ENCODE peak calls at places on chromosomes 7 and 10, in ten cellular contexts. A is upper lobe of left lung, S is HepG2, J is NT2/D1, G is transverse colon, X is cardiac muscle cell, N is GM23338, E is A549, M is IMR-90, Q is body of pancreas. W is an unnamed sample. For H3K4me1, the result is how much of the 10 kb centered on the place peaks cover.

GRCh38 chr10:107971973-107972372 is 807.5 kb upstream of the SORCS1 start:
- DNase-seq in A (no peak), S (no peak), J (no peak), G (no peak), X (peak), N (no peak), E (no peak), M (no peak), Q (no peak), W (no peak)

GRCh38 chr10:43197834-43198681 is 59.8 kb downstream of the CSGALNACT2 start:
- DNase-seq in A (peak), S (peak), J (no peak), G (no peak), X (peak), N (peak), E (peak), M (no peak), Q (no peak), W (peak)

GRCh38 chr7:34454381-34454780 is 203.6 kb upstream of the NPSR1 start:
- DNase-seq in A (no peak), S (peak), J (no peak), G (no peak), X (no peak), N (peak), E (no peak), M (no peak), Q (no peak), W (no peak)

GRCh38 chr7:29249860-29250259 is 55.3 kb downstream of the CHN2 start:
- DNase-seq in A (no peak), S (no peak), J (no peak), G (no peak), X (no peak), N (no peak), E (no peak), M (no peak), Q (no peak), W (no peak)

GRCh38 chr10:80405636-80406035 is 2.7 kb upstream of the PRXL2A start:
- DNase-seq in A (no peak), S (no peak), J (no peak), G (no peak), X (no peak), N (peak), E (no peak), M (peak), Q (no peak), W (no peak)

GRCh38 chr10:36880898-36881297 is 244.5 kb upstream of the ANKRD30A start:
- DNase-seq in A (no peak), S (peak), J (no peak), G (no peak), X (peak), N (peak), E (peak), M (peak), Q (no peak), W (peak)

GRCh38 chr10:129096340-129096984 is 370.6 kb upstream of the MGMT start:
- DNase-seq in A (peak), S (no peak), J (no peak), G (no peak), X (peak), N (no peak), E (no peak), M (peak), Q (peak), W (no peak)

GRCh38 chr10:29100505-29100904 is 188.4 kb upstream of the LYZL1 start:
- DNase-seq in A (no peak), S (no peak), J (no peak), G (no peak), X (no peak), N (no peak), E (no peak), M (no peak), Q (no peak), W (no peak)

GRCh38 chr10:48227213-48227612 is 47.3 kb downstream of the FRMPD2 start:
- DNase-seq in A (no peak), S (no peak), J (no peak), G (no peak), X (no peak), N (no peak), E (no peak), M (no peak), Q (no peak), W (no peak)

GRCh38 chr7:82839555-82839954 is 323.1 kb downstream of the PCLO start:
- DNase-seq in A (no peak), S (no peak), J (peak), G (no peak), X (no peak), N (peak), E (no peak), M (no peak), Q (no peak), W (no peak)

DNA sequence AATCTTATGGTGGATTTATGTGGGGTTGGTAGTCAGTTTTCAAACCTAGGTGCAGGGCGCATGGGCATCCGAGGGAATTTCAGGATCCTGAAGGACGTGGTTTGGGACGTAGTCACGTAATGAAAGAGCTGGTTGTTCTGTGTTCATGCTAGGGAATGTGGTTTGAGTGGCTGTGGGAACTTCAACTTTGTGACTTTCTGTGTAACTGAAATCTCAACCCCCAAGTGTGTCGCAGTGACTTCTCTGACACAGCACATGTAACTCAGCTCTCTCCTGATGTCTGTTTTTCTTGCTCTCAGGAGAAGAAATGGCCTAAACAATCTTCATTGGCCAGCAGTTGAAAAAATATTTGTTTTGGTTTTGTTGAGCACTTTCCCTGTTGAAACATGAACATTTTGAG is 199.0 kb downstream of the PTEN start:
- DNase-seq in A (peak), S (no peak), J (no peak), G (no peak), X (no peak), N (no peak), E (no peak), M (peak), Q (no peak), W (no peak)
- H3K4me1 ChIP-seq in A (under half), S (under half), J (under half), G (under half), X (under half), N (under half), E (under half), M (under half), Q (under half), W (under half)

GRCh38 chr10:104334561-104334960 is 3.7 kb downstream of the ITPRIP start:
- DNase-seq in A (peak), S (no peak), J (no peak), G (no peak), X (no peak), N (no peak), E (no peak), M (no peak), Q (no peak), W (no peak)

GRCh38 chr10:104333037-104333727 is 5.1 kb downstream of the ITPRIP start:
- DNase-seq in A (peak), S (no peak), J (no peak), G (no peak), X (peak), N (peak), E (no peak), M (no peak), Q (no peak), W (no peak)

GRCh38 chr10:104334965-104335650 is 3.2 kb downstream of the ITPRIP start:
- DNase-seq in A (peak), S (no peak), J (no peak), G (no peak), X (no peak), N (no peak), E (no peak), M (no peak), Q (no peak), W (no peak)

GRCh38 chr10:104332243-104333036 is 5.8 kb downstream of the ITPRIP start:
- DNase-seq in A (peak), S (no peak), J (no peak), G (no peak), X (peak), N (no peak), E (no peak), M (no peak), Q (no peak), W (no peak)

DNA sequence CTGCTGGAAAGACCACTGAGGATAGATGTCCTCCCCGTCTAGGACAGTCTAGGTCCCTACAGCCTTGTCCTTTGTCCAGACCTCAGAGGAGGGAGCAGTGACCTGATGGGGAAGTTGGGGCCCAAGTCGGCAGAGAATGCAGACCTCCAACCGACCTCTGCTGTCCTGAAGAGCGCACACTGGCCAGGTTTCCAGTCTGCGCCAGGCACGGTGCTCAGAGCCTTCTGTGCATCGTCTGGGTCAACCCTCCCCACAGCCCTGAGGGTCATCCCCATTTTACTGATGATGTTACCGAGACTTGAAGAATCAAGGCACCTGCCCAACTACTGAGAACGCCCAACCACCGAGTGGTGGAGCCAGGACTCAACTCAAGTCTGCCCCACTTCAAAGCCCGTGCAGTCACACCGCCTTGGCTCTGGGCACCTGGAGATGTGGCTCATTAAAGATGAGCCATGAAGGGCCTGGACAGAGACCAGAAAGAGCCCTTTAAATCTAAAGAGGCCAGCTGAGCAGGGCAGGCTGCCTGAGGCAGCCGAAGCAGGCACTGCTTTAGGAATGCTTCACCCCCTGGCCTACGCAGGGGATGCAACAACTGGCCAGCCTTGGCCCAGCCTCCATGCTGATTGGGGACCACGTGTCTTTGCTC is 4.4 kb downstream of the ITPRIP start:
- DNase-seq in A (peak), S (no peak), J (no peak), G (no peak), X (no peak), N (no peak), E (no peak), M (no peak), Q (no peak), W (no peak)
- H3K4me1 ChIP-seq in A (half or more), S (half or more), J (under half), G (half or more), X (half or more), N (half or more), E (half or more), M (half or more), Q (under half), W (under half)

DNA sequence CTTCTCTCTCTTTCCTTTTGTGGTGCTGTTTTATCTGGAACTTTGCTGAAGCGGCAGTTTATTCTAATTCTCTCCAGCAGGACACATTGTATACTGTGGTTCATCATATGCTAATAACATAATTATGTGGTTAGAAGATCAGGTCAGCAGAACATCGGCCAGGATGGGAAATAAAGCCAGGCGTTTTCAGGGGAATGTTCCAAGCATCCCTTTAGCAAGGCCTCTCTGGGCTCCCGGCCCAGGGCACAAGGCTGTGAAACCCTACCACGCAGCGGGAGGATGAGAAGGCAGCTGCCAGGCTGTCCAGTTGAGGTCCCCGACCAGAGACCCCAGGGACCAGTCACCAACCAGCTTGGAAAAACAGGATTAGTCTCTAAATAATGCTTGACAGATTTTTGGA is 112.2 kb upstream of the GALNT17 start:
- DNase-seq in A (no peak), S (no peak), J (no peak), G (no peak), X (no peak), N (no peak), E (no peak), M (no peak), Q (peak), W (no peak)
- H3K4me1 ChIP-seq in A (under half), S (under half), J (under half), G (under half), X (under half), N (under half), E (under half), M (under half), Q (under half), W (under half)

DNA sequence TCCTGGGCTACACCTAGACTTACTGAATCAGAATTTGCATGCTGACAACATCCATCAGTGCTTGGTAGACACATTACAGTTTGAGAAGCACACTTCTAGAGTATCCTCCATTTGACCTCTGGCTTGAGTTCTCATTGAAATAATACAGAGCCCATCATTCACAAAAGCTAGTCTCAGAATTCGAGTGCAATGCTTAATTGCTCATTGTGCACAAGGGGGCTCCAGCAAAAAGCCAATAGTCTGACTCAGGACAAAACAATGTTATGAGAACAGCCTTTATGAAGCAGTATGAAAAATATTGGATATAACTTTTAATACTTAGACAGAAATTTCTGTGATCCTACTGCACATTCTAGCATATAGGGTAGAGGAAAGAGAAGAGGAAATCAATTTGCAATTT is 105.7 kb upstream of the ANK3 start:
- DNase-seq in A (no peak), S (no peak), J (no peak), G (no peak), X (no peak), N (no peak), E (no peak), M (peak), Q (no peak), W (no peak)
- H3K4me1 ChIP-seq in A (under half), S (under half), J (under half), G (under half), X (under half), N (under half), E (under half), M (under half), Q (under half), W (under half)

DNA sequence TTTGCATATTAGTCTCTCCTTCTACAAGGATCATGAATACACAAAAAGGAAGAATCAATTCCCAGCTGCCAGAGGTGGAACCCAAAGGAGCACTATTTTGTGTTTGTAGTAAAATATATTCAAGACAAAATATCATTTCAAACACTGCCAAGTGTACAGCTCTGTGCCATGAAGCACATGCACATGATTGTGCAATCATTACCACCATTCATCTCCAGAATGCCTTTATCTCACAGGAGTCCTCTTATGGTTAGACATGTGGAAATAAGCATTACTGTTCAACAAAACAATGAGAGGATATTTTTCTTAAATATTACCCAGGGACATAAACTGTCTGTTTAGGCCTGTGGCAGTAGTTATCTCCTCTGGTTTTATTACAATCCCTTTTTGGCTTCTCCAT is 151.4 kb upstream of the PPP1R3A start:
- DNase-seq in A (no peak), S (no peak), J (no peak), G (no peak), X (peak), N (no peak), E (no peak), M (no peak), Q (no peak), W (no peak)
- H3K4me1 ChIP-seq in A (under half), S (under half), J (under half), G (under half), X (under half), N (under half), E (under half), M (under half), Q (under half), W (under half)

GRCh38 chr10:103842605-103843004 is 12.8 kb downstream of the SH3PXD2A start:
- DNase-seq in A (no peak), S (peak), J (no peak), G (no peak), X (no peak), N (no peak), E (no peak), M (no peak), Q (no peak), W (no peak)
- H3K4me1 ChIP-seq in A (under half), S (half or more), J (under half), G (half or more), X (half or more), N (under half), E (under half), M (under half), Q (half or more), W (under half)

GRCh38 chr10:95391164-95391563 is 100.4 kb upstream of the PDLIM1 start:
- DNase-seq in A (no peak), S (no peak), J (no peak), G (no peak), X (no peak), N (no peak), E (no peak), M (no peak), Q (no peak), W (no peak)
- H3K4me1 ChIP-seq in A (under half), S (under half), J (under half), G (under half), X (under half), N (under half), E (under half), M (under half), Q (under half), W (under half)

GRCh38 chr7:315516-316265 is 25.7 kb downstream of the FOXL3 start:
- DNase-seq in A (no peak), S (no peak), J (no peak), G (no peak), X (no peak), N (no peak), E (no peak), M (no peak), Q (no peak), W (no peak)
- H3K4me1 ChIP-seq in A (under half), S (under half), J (under half), G (under half), X (under half), N (under half), E (under half), M (under half), Q (under half), W (under half)

GRCh38 chr10:90602815-90603600 is 254.8 kb downstream of the HTR7 start:
- DNase-seq in A (no peak), S (no peak), J (no peak), G (no peak), X (peak), N (no peak), E (no peak), M (no peak), Q (peak), W (no peak)

GRCh38 chr10:90604636-90605035 is 253.2 kb downstream of the HTR7 start:
- DNase-seq in A (no peak), S (no peak), J (no peak), G (no peak), X (no peak), N (no peak), E (no peak), M (no peak), Q (no peak), W (no peak)

DNA sequence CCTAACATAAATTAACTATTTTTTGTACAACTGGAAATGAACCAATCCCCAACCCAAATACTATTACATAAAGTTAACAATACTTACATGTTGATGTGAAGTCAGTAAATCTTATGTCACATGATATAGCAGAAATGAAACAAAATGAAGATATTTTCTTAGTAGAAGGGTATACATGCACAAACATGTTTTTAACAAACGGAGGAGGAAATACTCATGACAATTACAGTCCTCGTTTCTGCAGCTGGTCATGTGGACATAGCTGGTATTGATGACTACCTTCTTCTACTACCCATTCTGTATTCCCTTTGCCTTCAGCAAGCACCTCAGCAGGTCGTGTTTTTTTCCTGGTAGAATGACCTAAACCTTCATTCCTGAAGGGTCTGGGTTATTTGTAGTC is 252.3 kb downstream of the HTR7 start:
- DNase-seq in A (no peak), S (no peak), J (no peak), G (no peak), X (no peak), N (no peak), E (no peak), M (no peak), Q (no peak), W (no peak)
- H3K4me1 ChIP-seq in A (under half), S (under half), J (under half), G (under half), X (under half), N (under half), E (under half), M (under half), Q (under half), W (under half)